ENCODE peak calls at places on chromosome 11, in four cellular contexts. J is mesendoderm, K is neuronal stem cell, O is MM.1S. M is an unnamed sample.
A peak's percentile ranks its signal among the peaks of the same experiment; 100 is the strongest.

GRCh38 chr11:34560511-34560910 is 46.9 kb upstream of the ELF5 start:
- DNase-seq in J (no peak), K (no peak), O (no peak), M (no peak)

GRCh38 chr11:84884836-84885235 is 742.3 kb downstream of the DLG2 start:
- DNase-seq in J (no peak), K (no peak), O (no peak), M (no peak)

GRCh38 chr11:86978756-86979608 is 23.8 kb upstream of the FZD4 start:
- DNase-seq in J (no peak), K (no peak), O (peak; percentile 56), M (peak; percentile 71)

GRCh38 chr11:120337133-120337895 is 1.1 kb downstream of the ARHGEF12 start:
- DNase-seq in J (peak; percentile 57), K (peak; percentile 23), O (peak; percentile 46), M (peak; percentile 55)

GRCh38 chr11:23212829-23213228 is 352.6 kb upstream of the CCDC179 start:
- DNase-seq in J (no peak), K (no peak), O (no peak), M (no peak)

GRCh38 chr11:60777572-60777971 is 7.6 kb upstream of the MS4A10 start:
- DNase-seq in J (no peak), K (no peak), O (no peak), M (peak; percentile 73)

GRCh38 chr11:25163421-25163820 is 666.6 kb downstream of the LUZP2 start:
- DNase-seq in J (no peak), K (no peak), O (no peak), M (peak; percentile 80)

GRCh38 chr11:118771481-118772278 is 19.3 kb downstream of the DDX6 start:
- DNase-seq in J (no peak), K (no peak), O (no peak), M (no peak)

GRCh38 chr11:8814923-8815240 is 96.1 kb upstream of the AKIP1 start:
- DNase-seq in J (peak; percentile 61), K (no peak), O (no peak), M (peak; percentile 30)

GRCh38 chr11:65442952-65443351 is 20.4 kb downstream of the NEAT1 start:
- DNase-seq in J (no peak), K (no peak), O (no peak), M (no peak)

GRCh38 chr11:65446446-65447277 is 24.1 kb downstream of the NEAT1 start:
- DNase-seq in J (no peak), K (no peak), O (no peak), M (peak; percentile 32)

GRCh38 chr11:65445101-65445603 is 22.6 kb downstream of the NEAT1 start:
- DNase-seq in J (no peak), K (no peak), O (no peak), M (peak; percentile 15)

GRCh38 chr11:65445604-65446445 is 23.2 kb downstream of the NEAT1 start:
- DNase-seq in J (no peak), K (no peak), O (no peak), M (peak; percentile 59)

DNA sequence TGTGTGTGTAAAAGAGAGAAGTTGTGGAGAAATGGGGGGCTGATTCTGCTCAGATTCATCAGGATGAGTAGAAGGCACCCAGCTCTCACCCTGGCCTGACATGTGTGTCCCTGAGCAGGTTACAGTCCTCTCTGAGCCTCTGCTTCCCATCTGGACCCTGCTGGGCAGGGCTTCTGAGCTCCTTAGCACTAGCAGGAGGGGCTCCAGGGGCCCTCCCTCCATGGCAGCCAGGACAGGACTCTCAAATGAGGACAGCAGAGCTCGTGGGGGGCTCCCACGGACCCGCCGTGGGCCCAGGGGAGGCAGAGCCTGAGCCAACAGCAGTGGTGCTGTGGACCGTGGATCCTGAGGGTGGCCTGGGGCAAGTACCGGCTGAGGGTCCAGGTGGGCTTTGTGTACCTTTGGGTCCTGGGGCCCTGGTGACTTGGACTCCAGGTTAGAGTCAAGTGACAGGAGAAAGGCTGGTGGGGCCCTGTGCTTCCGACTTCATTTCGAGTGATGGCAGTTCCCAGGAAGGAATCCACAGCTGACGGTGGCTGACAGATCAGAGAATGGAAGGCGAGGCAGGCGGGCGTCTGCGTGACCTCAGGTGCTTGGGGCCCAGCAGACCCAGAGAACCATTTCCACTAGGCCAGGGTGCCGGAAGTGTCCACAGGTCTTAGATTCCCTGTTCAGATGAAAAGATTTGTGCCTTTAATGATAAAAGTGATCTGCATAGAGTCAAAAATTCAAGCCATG is 21.9 kb downstream of the NEAT1 start:
- DNase-seq in J (no peak), K (no peak), O (no peak), M (no peak)
- H3K9ac ChIP-seq in J (no peak overlapping the region), K (no peak overlapping the region), O (no peak overlapping the region), M (peak overlapping the region; percentile 76)

DNA sequence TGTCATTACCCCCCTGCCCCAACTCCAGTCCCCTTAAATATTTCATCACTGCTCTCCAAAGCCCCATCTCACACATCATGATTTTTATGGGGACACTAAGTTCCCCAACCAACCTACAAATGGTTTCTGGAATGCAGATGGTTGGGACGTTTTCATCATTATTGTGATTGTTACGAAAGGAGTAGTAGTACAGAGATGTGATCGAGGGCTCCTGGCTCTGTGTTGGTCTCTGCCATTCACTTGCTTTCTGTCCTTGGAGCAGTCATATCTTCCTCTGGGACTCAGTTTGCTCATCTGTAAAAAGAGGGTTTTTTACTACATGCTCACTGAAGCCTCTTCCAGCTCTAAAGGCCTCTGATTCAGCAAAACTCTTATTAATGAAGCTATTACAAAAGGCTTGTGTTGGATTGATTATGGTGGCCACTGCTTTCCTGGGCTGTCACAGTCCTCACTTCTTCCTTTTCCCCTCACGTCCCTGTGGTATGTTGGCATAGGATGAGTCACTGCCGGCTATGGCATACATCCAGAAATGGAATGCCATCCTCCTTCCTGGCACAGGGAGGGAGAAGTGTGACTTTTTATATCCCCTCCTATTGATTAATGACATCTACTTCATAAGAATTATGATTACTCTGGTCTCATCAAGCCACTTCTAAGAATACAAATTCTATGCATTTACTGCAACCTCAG is 593.7 kb downstream of the METTL15 start:
- DNase-seq in J (no peak), K (no peak), O (no peak), M (no peak)
- H3K4me3 ChIP-seq in J (no peak overlapping the region), K (no peak overlapping the region), O (no peak overlapping the region), M (no peak overlapping the region)

GRCh38 chr11:69079891-69080290 is 31.2 kb downstream of the TPCN2 start:
- DNase-seq in J (no peak), K (no peak), O (no peak), M (no peak)
- H3K9ac ChIP-seq in J (no peak overlapping the region), K (peak overlapping the region; percentile 37), O (no peak overlapping the region), M (no peak overlapping the region)

DNA sequence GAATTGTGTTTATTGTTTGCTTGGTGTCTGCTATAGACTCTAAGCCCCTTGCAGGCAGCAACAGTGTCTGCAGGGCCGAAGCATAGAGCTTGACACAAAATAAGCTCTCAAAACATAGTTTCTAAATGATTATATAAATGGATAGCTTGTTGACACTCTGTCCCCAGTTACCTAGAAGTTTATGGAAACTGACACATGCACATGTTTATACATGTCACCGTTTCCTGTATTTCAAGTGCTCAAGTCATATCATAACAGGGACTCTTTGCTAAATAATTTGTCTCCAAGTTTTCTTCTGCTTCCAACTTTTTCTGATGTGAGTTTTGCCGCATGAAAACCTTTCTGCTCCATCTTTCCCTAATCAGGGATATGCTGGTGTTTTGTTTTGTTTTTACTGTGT is 3.7 kb upstream of the OR6X1 start:
- DNase-seq in J (no peak), K (no peak), O (no peak), M (no peak)
- H3K4me3 ChIP-seq in J (no peak overlapping the region), K (no peak overlapping the region), O (no peak overlapping the region), M (no peak overlapping the region)

DNA sequence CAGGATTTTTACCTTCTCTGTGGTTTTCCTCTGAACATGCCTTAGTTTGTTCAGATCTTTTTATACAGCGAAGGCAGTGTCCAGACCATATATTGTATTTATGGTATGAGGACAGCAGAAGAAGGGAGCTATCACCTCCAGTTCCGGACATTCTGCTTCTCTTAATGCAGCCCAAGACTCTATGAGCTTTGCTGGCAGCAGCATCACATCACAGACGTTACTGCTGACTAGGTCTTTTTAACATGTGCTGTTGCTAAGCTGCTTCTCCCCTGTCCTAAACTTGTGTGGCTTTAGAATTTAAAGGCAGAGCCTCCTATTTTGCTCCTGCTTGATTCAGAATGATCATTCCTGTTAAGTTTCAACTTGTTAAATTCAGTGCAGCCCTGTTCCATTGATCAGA is 13.4 kb downstream of the MICAL2 start:
- DNase-seq in J (no peak), K (no peak), O (peak; percentile 29), M (no peak)
- H3K9ac ChIP-seq in J (no peak overlapping the region), K (no peak overlapping the region), O (no peak overlapping the region), M (no peak overlapping the region)

GRCh38 chr11:4433852-4434251 is 15.2 kb upstream of the OR52K2 start:
- DNase-seq in J (no peak), K (no peak), O (no peak), M (no peak)
- H3K4me3 ChIP-seq in J (no peak overlapping the region), K (no peak overlapping the region), O (no peak overlapping the region), M (no peak overlapping the region)